ENCODE peak calls at places on chromosomes 7 and 10, in nine cellular contexts. I is IMR-90, P is sigmoid colon, X is uterus, S is tibial nerve, Z is HCT116, F is heart left ventricle, L is ovary, C is A549. A is an unnamed sample. For H3K4me1, the result is how much of the 10 kb centered on the place peaks cover.

GRCh38 chr7:18808026-18808425 is 309.4 kb downstream of the TWIST1 start:
- DNase-seq in I (no peak), P (no peak), X (no peak), S (no peak), Z (no peak), F (no peak), L (no peak), C (no peak), A (no peak)

GRCh38 chr7:74290999-74291441 is 1.8 kb downstream of the CLIP2 start:
- DNase-seq in I (no peak), P (no peak), X (no peak), S (no peak), Z (no peak), F (no peak), L (no peak), C (no peak), A (no peak)

GRCh38 chr10:47025540-47026300 is 114.5 kb downstream of the PTPN20 start:
- DNase-seq in I (peak), P (peak), X (no peak), S (no peak), Z (no peak), F (peak), L (peak), C (no peak), A (peak)

GRCh38 chr10:63264852-63265617 is 131.9 kb downstream of the NRBF2 start:
- DNase-seq in I (peak), P (no peak), X (no peak), S (peak), Z (no peak), F (no peak), L (no peak), C (peak), A (peak)

GRCh38 chr7:1851731-1852531 is 181.9 kb downstream of the ELFN1 start:
- DNase-seq in I (no peak), P (peak), X (no peak), S (no peak), Z (no peak), F (peak), L (no peak), C (no peak), A (no peak)

GRCh38 chr7:142806021-142806353 is 35.2 kb downstream of the PRSS2 start:
- DNase-seq in I (no peak), P (no peak), X (no peak), S (no peak), Z (no peak), F (no peak), L (no peak), C (no peak), A (no peak)

GRCh38 chr7:137572071-137572784 is 228.7 kb upstream of the PTN start:
- DNase-seq in I (no peak), P (no peak), X (no peak), S (no peak), Z (no peak), F (no peak), L (no peak), C (no peak), A (no peak)

GRCh38 chr10:59098811-59099452 is 77.5 kb upstream of the PHYHIPL start:
- DNase-seq in I (peak), P (no peak), X (no peak), S (no peak), Z (no peak), F (no peak), L (no peak), C (no peak), A (no peak)

GRCh38 chr10:131943021-131943814 is 38.5 kb downstream of the BNIP3 start:
- DNase-seq in I (no peak), P (no peak), X (no peak), S (no peak), Z (no peak), F (no peak), L (peak), C (peak), A (peak)

GRCh38 chr10:22658745-22659410 is 55.5 kb downstream of the PIP4K2A start:
- DNase-seq in I (peak), P (no peak), X (no peak), S (no peak), Z (no peak), F (no peak), L (no peak), C (no peak), A (no peak)
- H3K27ac ChIP-seq in I (peak), P (no peak), X (no peak), S (no peak), Z (no peak), F (no peak), L (no peak), C (no peak), A (no peak)

GRCh38 chr10:91409069-91409868 is 875 bp upstream of the HECTD2 start:
- DNase-seq in I (peak), P (peak), X (peak), S (peak), Z (no peak), F (peak), L (peak), C (peak), A (peak)
- TF ChIP-seq POLR2A in I (peak), P (peak), X (peak), S (peak), Z (peak), F (peak), L (peak), C (peak), A (no peak)

DNA sequence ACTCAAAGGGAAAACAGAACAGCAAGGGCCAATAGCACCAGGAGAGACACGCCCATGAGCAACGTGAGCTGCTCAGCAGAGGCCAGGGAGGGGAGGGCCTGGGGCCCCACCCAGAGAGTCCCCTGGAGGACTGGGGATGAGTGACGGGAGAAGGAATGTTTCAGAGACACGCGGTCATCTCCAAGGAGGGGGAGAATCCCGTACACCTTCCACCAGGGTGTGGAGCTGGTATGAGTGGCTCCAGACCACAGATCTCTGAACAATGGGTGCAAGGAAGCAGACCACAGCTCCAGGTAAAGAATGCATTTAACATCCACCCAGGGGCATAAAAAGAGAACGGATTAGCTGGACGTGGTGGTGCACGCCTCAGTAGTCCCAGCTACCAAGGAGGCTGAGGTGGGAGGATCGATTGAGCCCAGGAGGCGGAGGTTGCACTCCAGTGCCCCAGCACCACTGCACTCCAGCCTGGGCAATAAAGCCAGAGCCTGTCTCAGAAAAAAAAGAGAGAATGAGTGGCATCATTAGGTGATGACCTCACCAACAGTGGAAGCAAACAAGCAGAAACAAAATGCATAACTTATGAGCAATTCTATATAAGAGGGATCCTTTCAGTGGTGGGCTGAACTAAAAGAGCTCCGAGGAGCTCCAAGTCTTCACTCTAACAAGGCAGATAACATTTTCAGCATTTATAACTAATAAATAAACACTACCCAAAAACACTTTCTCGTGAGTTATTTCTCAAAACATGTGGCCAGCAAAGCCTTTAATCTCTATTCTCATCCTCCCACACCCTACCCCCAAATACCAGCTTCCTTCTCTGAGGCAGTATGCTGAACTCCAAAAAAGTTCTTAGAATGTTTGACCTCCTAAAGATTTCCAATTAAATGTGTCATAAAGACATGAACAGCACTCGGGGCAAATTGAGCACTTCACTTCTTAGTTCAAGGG is 12.5 kb downstream of the PSAP start:
- DNase-seq in I (peak), P (no peak), X (no peak), S (no peak), Z (no peak), F (no peak), L (no peak), C (peak), A (no peak)
- H3K4me1 ChIP-seq in I (under half), P (under half), X (under half), S (half or more), Z (under half), F (under half), L (under half), C (half or more), A (half or more)

DNA sequence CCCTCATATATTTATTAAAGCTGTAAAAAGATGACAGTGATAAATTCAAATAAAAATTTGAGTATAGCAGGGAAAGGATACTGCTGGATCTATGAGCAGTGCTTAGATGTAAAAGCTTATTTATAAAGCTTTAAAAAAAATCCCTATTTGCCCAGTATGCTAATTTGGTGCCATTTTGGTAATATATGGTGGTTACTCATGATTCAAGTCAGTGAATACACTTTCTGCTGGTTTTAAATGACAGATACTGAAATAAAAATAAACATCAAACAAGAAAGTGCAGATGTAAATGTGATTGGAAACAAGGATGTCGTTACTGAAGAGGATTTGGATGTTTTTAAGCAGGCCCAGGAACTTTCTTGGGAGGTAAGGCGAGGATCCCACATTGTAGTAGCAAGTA is 134.4 kb upstream of the SAMD8 start:
- DNase-seq in I (no peak), P (no peak), X (no peak), S (no peak), Z (no peak), F (no peak), L (no peak), C (no peak), A (no peak)
- H3K27ac ChIP-seq in I (no peak), P (no peak), X (no peak), S (no peak), Z (no peak), F (no peak), L (no peak), C (no peak), A (no peak)

DNA sequence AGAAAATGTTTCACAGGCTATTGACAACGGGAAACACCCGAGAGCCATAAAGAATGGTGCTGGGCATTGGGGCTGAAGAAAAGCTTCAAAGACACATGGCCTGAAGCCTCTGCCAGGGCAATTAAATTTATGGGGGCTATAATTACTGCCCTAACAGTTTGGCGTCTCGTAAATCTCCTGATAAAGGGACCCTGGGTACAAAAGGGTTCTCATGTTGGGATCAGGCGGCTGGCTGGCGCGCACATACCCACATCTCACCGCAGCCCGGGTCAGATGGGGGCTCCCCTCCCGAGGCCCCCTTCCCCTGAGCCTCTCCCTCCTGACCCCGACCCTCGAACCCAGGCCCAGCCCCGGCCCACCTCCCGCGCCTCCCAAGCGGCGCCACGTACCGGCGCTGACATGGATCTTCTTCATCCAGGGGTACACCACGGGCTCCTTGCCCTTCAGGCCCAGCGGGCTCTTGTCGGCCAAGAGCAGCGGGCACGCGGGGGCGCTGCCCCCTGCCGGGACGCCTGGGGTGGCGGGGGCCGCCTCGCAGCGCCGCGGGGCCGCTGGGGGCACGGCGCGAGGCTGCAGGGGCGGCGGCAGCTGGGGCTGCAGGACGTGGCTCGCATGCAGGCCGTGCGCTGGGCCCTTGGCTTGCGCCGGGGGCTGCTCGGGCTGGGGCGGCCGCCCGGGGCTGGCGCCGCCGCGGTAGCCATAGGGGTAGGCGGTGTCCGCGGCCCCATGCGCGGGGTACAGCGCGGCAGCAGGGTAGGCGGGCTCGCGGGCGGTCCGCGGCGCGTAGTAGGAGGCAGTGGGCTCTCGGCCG is 623 bp downstream of the HOXA4 start:
- DNase-seq in I (no peak), P (peak), X (no peak), S (no peak), Z (no peak), F (peak), L (peak), C (no peak), A (peak)
- TF ChIP-seq POLR2A in I (peak), P (no peak), X (no peak), S (no peak), Z (no peak), F (no peak), L (no peak), C (no peak), A (no peak)